ENCODE peak calls at places on chromosomes 4 and X, in five cellular contexts. One of them, this sample, is unnamed.

GRCh38 chrX:149513713-149514427 is 8.8 kb upstream of the IDS start:
- DNase-seq in left cardiac atrium: no peak
- DNase-seq in tibial nerve: peak
- DNase-seq in amniotic stem cell: no peak
- DNase-seq in activated CD4-positive, alpha-beta T cell treated with anti-CD3 and anti-CD28 coated beads for 1 hour: no peak
- DNase-seq in this sample: peak

GRCh38 chrX:30228526-30228925 is 1.9 kb upstream of the MAGEB3 start:
- DNase-seq in left cardiac atrium: no peak
- DNase-seq in tibial nerve: no peak
- DNase-seq in amniotic stem cell: no peak
- DNase-seq in activated CD4-positive, alpha-beta T cell treated with anti-CD3 and anti-CD28 coated beads for 1 hour: no peak
- DNase-seq in this sample: no peak

GRCh38 chr4:108056418-108056817 is 66.7 kb downstream of the HADH start:
- DNase-seq in left cardiac atrium: no peak
- DNase-seq in tibial nerve: no peak
- DNase-seq in amniotic stem cell: no peak
- DNase-seq in activated CD4-positive, alpha-beta T cell treated with anti-CD3 and anti-CD28 coated beads for 1 hour: no peak
- DNase-seq in this sample: no peak

GRCh38 chr4:153901220-153901619 is 112.3 kb upstream of the SFRP2 start:
- DNase-seq in left cardiac atrium: no peak
- DNase-seq in tibial nerve: no peak
- DNase-seq in amniotic stem cell: no peak
- DNase-seq in activated CD4-positive, alpha-beta T cell treated with anti-CD3 and anti-CD28 coated beads for 1 hour: no peak
- DNase-seq in this sample: no peak

GRCh38 chrX:41452972-41453371 is 5.8 kb downstream of the NYX start:
- DNase-seq in left cardiac atrium: no peak
- DNase-seq in tibial nerve: no peak
- DNase-seq in amniotic stem cell: no peak
- DNase-seq in activated CD4-positive, alpha-beta T cell treated with anti-CD3 and anti-CD28 coated beads for 1 hour: no peak
- DNase-seq in this sample: no peak

GRCh38 chr4:97150966-97151365 is 992.3 kb downstream of the STPG2 start:
- DNase-seq in left cardiac atrium: no peak
- DNase-seq in tibial nerve: no peak
- DNase-seq in amniotic stem cell: no peak
- DNase-seq in activated CD4-positive, alpha-beta T cell treated with anti-CD3 and anti-CD28 coated beads for 1 hour: no peak
- DNase-seq in this sample: peak

GRCh38 chrX:43813898-43814297 is 68.4 kb downstream of the MAOB start:
- DNase-seq in left cardiac atrium: no peak
- DNase-seq in tibial nerve: no peak
- DNase-seq in amniotic stem cell: no peak
- DNase-seq in activated CD4-positive, alpha-beta T cell treated with anti-CD3 and anti-CD28 coated beads for 1 hour: no peak
- DNase-seq in this sample: peak

GRCh38 chrX:46649421-46650260 is 76.1 kb downstream of the CHST7 start:
- DNase-seq in left cardiac atrium: peak
- DNase-seq in tibial nerve: no peak
- DNase-seq in amniotic stem cell: no peak
- DNase-seq in activated CD4-positive, alpha-beta T cell treated with anti-CD3 and anti-CD28 coated beads for 1 hour: no peak
- DNase-seq in this sample: no peak

GRCh38 chrX:123186796-123187195 is 2.7 kb downstream of the GRIA3 start:
- DNase-seq in left cardiac atrium: no peak
- DNase-seq in tibial nerve: no peak
- DNase-seq in amniotic stem cell: peak
- DNase-seq in activated CD4-positive, alpha-beta T cell treated with anti-CD3 and anti-CD28 coated beads for 1 hour: no peak
- DNase-seq in this sample: no peak

GRCh38 chr4:24912252-24913098 is at the start of gene CCDC149:
- DNase-seq in left cardiac atrium: peak
- DNase-seq in tibial nerve: no peak
- DNase-seq in amniotic stem cell: peak
- DNase-seq in activated CD4-positive, alpha-beta T cell treated with anti-CD3 and anti-CD28 coated beads for 1 hour: no peak
- DNase-seq in this sample: peak

GRCh38 chr4:22237155-22237751 is 278.6 kb downstream of the ADGRA3 start:
- DNase-seq in left cardiac atrium: peak
- DNase-seq in tibial nerve: no peak
- DNase-seq in amniotic stem cell: no peak
- DNase-seq in activated CD4-positive, alpha-beta T cell treated with anti-CD3 and anti-CD28 coated beads for 1 hour: peak
- DNase-seq in this sample: peak

GRCh38 chr4:186204103-186204559 is 12.8 kb downstream of the CYP4V2 start:
- DNase-seq in left cardiac atrium: no peak
- DNase-seq in tibial nerve: no peak
- DNase-seq in amniotic stem cell: no peak
- DNase-seq in activated CD4-positive, alpha-beta T cell treated with anti-CD3 and anti-CD28 coated beads for 1 hour: peak
- DNase-seq in this sample: no peak

GRCh38 chrX:24619647-24620046 is 27.5 kb downstream of the PCYT1B start:
- DNase-seq in left cardiac atrium: peak
- DNase-seq in tibial nerve: peak
- DNase-seq in amniotic stem cell: no peak
- DNase-seq in activated CD4-positive, alpha-beta T cell treated with anti-CD3 and anti-CD28 coated beads for 1 hour: no peak
- DNase-seq in this sample: peak

GRCh38 chr4:15149234-15149841 is 147.1 kb downstream of the CPEB2 start:
- DNase-seq in left cardiac atrium: no peak
- DNase-seq in tibial nerve: no peak
- DNase-seq in amniotic stem cell: no peak
- DNase-seq in activated CD4-positive, alpha-beta T cell treated with anti-CD3 and anti-CD28 coated beads for 1 hour: no peak
- DNase-seq in this sample: peak

GRCh38 chr4:168162604-168163003 is 70.3 kb downstream of the ANXA10 start:
- DNase-seq in left cardiac atrium: no peak
- DNase-seq in tibial nerve: no peak
- DNase-seq in amniotic stem cell: no peak
- DNase-seq in activated CD4-positive, alpha-beta T cell treated with anti-CD3 and anti-CD28 coated beads for 1 hour: no peak
- DNase-seq in this sample: no peak

GRCh38 chr4:47490550-47490949 is 5.5 kb downstream of the ATP10D start:
- DNase-seq in left cardiac atrium: no peak
- DNase-seq in tibial nerve: no peak
- DNase-seq in amniotic stem cell: no peak
- DNase-seq in activated CD4-positive, alpha-beta T cell treated with anti-CD3 and anti-CD28 coated beads for 1 hour: no peak
- DNase-seq in this sample: peak

GRCh38 chr4:7431696-7432530 is 2.8 kb downstream of the PSAPL1 start:
- DNase-seq in left cardiac atrium: no peak
- DNase-seq in tibial nerve: no peak
- DNase-seq in amniotic stem cell: no peak
- DNase-seq in activated CD4-positive, alpha-beta T cell treated with anti-CD3 and anti-CD28 coated beads for 1 hour: no peak
- DNase-seq in this sample: peak

GRCh38 chrX:40933132-40934078 is 151.8 kb upstream of the USP9X start:
- DNase-seq in left cardiac atrium: no peak
- DNase-seq in tibial nerve: peak
- DNase-seq in amniotic stem cell: peak
- DNase-seq in activated CD4-positive, alpha-beta T cell treated with anti-CD3 and anti-CD28 coated beads for 1 hour: no peak
- DNase-seq in this sample: peak

GRCh38 chr4:145740796-145741195 is 60.9 kb downstream of the C4orf51 start:
- DNase-seq in left cardiac atrium: no peak
- DNase-seq in tibial nerve: no peak
- DNase-seq in amniotic stem cell: no peak
- DNase-seq in activated CD4-positive, alpha-beta T cell treated with anti-CD3 and anti-CD28 coated beads for 1 hour: no peak
- DNase-seq in this sample: no peak

GRCh38 chr4:54173281-54173912 is 55.7 kb upstream of the PDGFRA start:
- DNase-seq in left cardiac atrium: no peak
- DNase-seq in tibial nerve: no peak
- DNase-seq in amniotic stem cell: no peak
- DNase-seq in activated CD4-positive, alpha-beta T cell treated with anti-CD3 and anti-CD28 coated beads for 1 hour: no peak
- DNase-seq in this sample: peak

GRCh38 chrX:139559383-139560042 is 29.0 kb downstream of the F9 start:
- DNase-seq in left cardiac atrium: no peak
- DNase-seq in tibial nerve: peak
- DNase-seq in amniotic stem cell: no peak
- DNase-seq in activated CD4-positive, alpha-beta T cell treated with anti-CD3 and anti-CD28 coated beads for 1 hour: no peak
- DNase-seq in this sample: peak

GRCh38 chr4:3241905-3242304 is 7.1 kb upstream of the MSANTD1 start:
- DNase-seq in left cardiac atrium: peak
- DNase-seq in tibial nerve: no peak
- DNase-seq in amniotic stem cell: peak
- DNase-seq in activated CD4-positive, alpha-beta T cell treated with anti-CD3 and anti-CD28 coated beads for 1 hour: no peak
- DNase-seq in this sample: no peak

GRCh38 chr4:37383579-37384229 is 139.2 kb downstream of the NWD2 start:
- DNase-seq in left cardiac atrium: no peak
- DNase-seq in tibial nerve: peak
- DNase-seq in amniotic stem cell: no peak
- DNase-seq in activated CD4-positive, alpha-beta T cell treated with anti-CD3 and anti-CD28 coated beads for 1 hour: no peak
- DNase-seq in this sample: peak

GRCh38 chrX:134671207-134671750 is 13.0 kb upstream of the PLAC1 start:
- DNase-seq in left cardiac atrium: no peak
- DNase-seq in tibial nerve: no peak
- DNase-seq in amniotic stem cell: no peak
- DNase-seq in activated CD4-positive, alpha-beta T cell treated with anti-CD3 and anti-CD28 coated beads for 1 hour: no peak
- DNase-seq in this sample: peak

GRCh38 chrX:120743266-120743665 is 113.4 kb upstream of the C1GALT1C1 start:
- DNase-seq in left cardiac atrium: no peak
- DNase-seq in tibial nerve: no peak
- DNase-seq in amniotic stem cell: no peak
- DNase-seq in activated CD4-positive, alpha-beta T cell treated with anti-CD3 and anti-CD28 coated beads for 1 hour: no peak
- DNase-seq in this sample: no peak

GRCh38 chr4:85928775-85929585 is 430.9 kb downstream of the MAPK10 start:
- DNase-seq in left cardiac atrium: no peak
- DNase-seq in tibial nerve: no peak
- DNase-seq in amniotic stem cell: no peak
- DNase-seq in activated CD4-positive, alpha-beta T cell treated with anti-CD3 and anti-CD28 coated beads for 1 hour: no peak
- DNase-seq in this sample: no peak

GRCh38 chr4:187840814-187841213 is 154.8 kb upstream of the ZFP42 start:
- DNase-seq in left cardiac atrium: no peak
- DNase-seq in tibial nerve: no peak
- DNase-seq in amniotic stem cell: no peak
- DNase-seq in activated CD4-positive, alpha-beta T cell treated with anti-CD3 and anti-CD28 coated beads for 1 hour: no peak
- DNase-seq in this sample: peak

This sample was measured in PC-3.